ENCODE peak calls at places on chromosomes 5 and 9, in four cellular contexts. Q is hypothalamus, V is NCI-H774, L is thoracic aorta. W is an unnamed sample.

GRCh38 chr9:13140843-13141592 is 138.5 kb downstream of the MPDZ start:
- DNase-seq in V (no peak), L (no peak), Q (no peak), W (no peak)

GRCh38 chr5:141680751-141681201 is 1.3 kb downstream of the ARAP3 start:
- DNase-seq in Q (no peak), L (no peak), V (no peak), W (peak; percentile 28)

GRCh38 chr9:132507670-132508469 is 74.5 kb upstream of the BARHL1 start:
- DNase-seq in L (no peak), V (peak; percentile 61), Q (no peak), W (peak; percentile 35)

GRCh38 chr5:91925249-91925648 is 542.1 kb upstream of the ARRDC3 start:
- DNase-seq in L (no peak), V (no peak), Q (no peak), W (no peak)

GRCh38 chr9:77752566-77752965 is 104.4 kb upstream of the GNA14 start:
- DNase-seq in L (no peak), V (no peak), Q (no peak), W (no peak)

GRCh38 chr5:92504346-92504745 is 1076.7 kb downstream of the NR2F1-AS1 start:
- DNase-seq in V (peak; percentile 9), L (no peak), Q (no peak), W (no peak)

GRCh38 chr9:110623462-110624025 is 44.0 kb upstream of the SVEP1 start:
- DNase-seq in Q (no peak), L (no peak), V (peak; percentile 52), W (peak; percentile 14)

GRCh38 chr9:135811796-135812195 is 95.5 kb downstream of the CAMSAP1 start:
- DNase-seq in V (no peak), L (no peak), Q (no peak), W (no peak)

GRCh38 chr9:130354806-130355205 is 89.2 kb downstream of the HMCN2 start:
- DNase-seq in Q (no peak), V (no peak), L (no peak), W (no peak)

GRCh38 chr5:150765019-150765788 is 6.4 kb upstream of the DCTN4 start:
- DNase-seq in L (no peak), V (no peak), Q (no peak), W (no peak)

GRCh38 chr5:89816038-89816437 is 593.5 kb downstream of the CETN3 start:
- DNase-seq in L (no peak), V (no peak), Q (no peak), W (no peak)

W was measured in NCI-H510A.